ENCODE peak calls at places on chromosomes 2 and 18, in six cellular contexts. One of them, this sample, is unnamed.

GRCh38 chr2:223477318-223477717 is 124.8 kb downstream of the SCG2 start:
- DNase-seq in T-helper 22 cell: no peak
- DNase-seq in GM19239: no peak
- DNase-seq in IMR-90: no peak
- DNase-seq in naive thymus-derived CD8-positive, alpha-beta T cell: no peak
- DNase-seq in HEK293T: no peak
- DNase-seq in this sample: no peak

GRCh38 chr2:96959406-96960110 is 26.8 kb downstream of the FAM178B start:
- DNase-seq in HEK293T: no peak
- DNase-seq in naive thymus-derived CD8-positive, alpha-beta T cell: no peak
- DNase-seq in T-helper 22 cell: no peak
- DNase-seq in IMR-90: no peak
- DNase-seq in GM19239: no peak
- DNase-seq in this sample: peak

GRCh38 chr18:62757399-62758010 is 42.2 kb downstream of the PHLPP1 start:
- DNase-seq in naive thymus-derived CD8-positive, alpha-beta T cell: no peak
- DNase-seq in GM19239: no peak
- DNase-seq in T-helper 22 cell: no peak
- DNase-seq in IMR-90: no peak
- DNase-seq in HEK293T: no peak
- DNase-seq in this sample: no peak

GRCh38 chr2:157107460-157107859 is 150.0 kb upstream of the GALNT5 start:
- DNase-seq in IMR-90: no peak
- DNase-seq in GM19239: no peak
- DNase-seq in naive thymus-derived CD8-positive, alpha-beta T cell: no peak
- DNase-seq in HEK293T: no peak
- DNase-seq in T-helper 22 cell: no peak
- DNase-seq in this sample: no peak

GRCh38 chr2:47652041-47652713 is 130.8 kb upstream of the MSH6 start:
- DNase-seq in GM19239: no peak
- DNase-seq in IMR-90: no peak
- DNase-seq in HEK293T: no peak
- DNase-seq in naive thymus-derived CD8-positive, alpha-beta T cell: no peak
- DNase-seq in T-helper 22 cell: no peak
- DNase-seq in this sample: peak

GRCh38 chr2:206266130-206267125 is 8.0 kb upstream of the ZDBF2 start:
- DNase-seq in T-helper 22 cell: no peak
- DNase-seq in GM19239: no peak
- DNase-seq in naive thymus-derived CD8-positive, alpha-beta T cell: no peak
- DNase-seq in HEK293T: no peak
- DNase-seq in IMR-90: no peak
- DNase-seq in this sample: no peak

GRCh38 chr2:112762276-112762675 is 2.1 kb downstream of the CKAP2L start:
- DNase-seq in GM19239: no peak
- DNase-seq in HEK293T: no peak
- DNase-seq in IMR-90: no peak
- DNase-seq in naive thymus-derived CD8-positive, alpha-beta T cell: no peak
- DNase-seq in T-helper 22 cell: no peak
- DNase-seq in this sample: no peak

GRCh38 chr18:74507120-74507881 is 11.1 kb downstream of the CNDP2 start:
- DNase-seq in GM19239: no peak
- DNase-seq in T-helper 22 cell: no peak
- DNase-seq in naive thymus-derived CD8-positive, alpha-beta T cell: no peak
- DNase-seq in IMR-90: no peak
- DNase-seq in HEK293T: no peak
- DNase-seq in this sample: no peak

GRCh38 chr2:232405943-232406510 is 617 bp upstream of the ALPG start:
- DNase-seq in IMR-90: no peak
- DNase-seq in HEK293T: no peak
- DNase-seq in naive thymus-derived CD8-positive, alpha-beta T cell: no peak
- DNase-seq in T-helper 22 cell: no peak
- DNase-seq in GM19239: no peak
- DNase-seq in this sample: no peak